ENCODE peak calls at places on chromosomes 16 and 17, in six cellular contexts. One of them, this sample, is unnamed.

GRCh38 chr17:4520881-4521600 is 22.4 kb downstream of the SPNS2 start:
- DNase-seq in HFFc6: no peak
- DNase-seq in osteocyte: no peak
- DNase-seq in suprapubic skin: no peak
- DNase-seq in psoas muscle: no peak
- DNase-seq in activated CD8-positive, alpha-beta T cell treated with anti-CD3 and anti-CD28 coated beads for 36 hours: no peak
- DNase-seq in this sample: no peak

GRCh38 chr17:80861892-80862291 is 129.7 kb upstream of the CHMP6 start:
- DNase-seq in activated CD8-positive, alpha-beta T cell treated with anti-CD3 and anti-CD28 coated beads for 36 hours: peak
- DNase-seq in suprapubic skin: no peak
- DNase-seq in osteocyte: no peak
- DNase-seq in HFFc6: no peak
- DNase-seq in psoas muscle: no peak
- DNase-seq in this sample: no peak

GRCh38 chr16:17328971-17329370 is 141.8 kb downstream of the XYLT1 start:
- DNase-seq in suprapubic skin: no peak
- DNase-seq in activated CD8-positive, alpha-beta T cell treated with anti-CD3 and anti-CD28 coated beads for 36 hours: no peak
- DNase-seq in osteocyte: no peak
- DNase-seq in psoas muscle: no peak
- DNase-seq in HFFc6: no peak
- DNase-seq in this sample: no peak

GRCh38 chr17:60141111-60142018 is 8.4 kb upstream of the CA4 start:
- DNase-seq in osteocyte: no peak
- DNase-seq in activated CD8-positive, alpha-beta T cell treated with anti-CD3 and anti-CD28 coated beads for 36 hours: no peak
- DNase-seq in suprapubic skin: no peak
- DNase-seq in psoas muscle: no peak
- DNase-seq in HFFc6: no peak
- DNase-seq in this sample: no peak

GRCh38 chr17:76082326-76083251 is 3.6 kb downstream of the ZACN start:
- DNase-seq in activated CD8-positive, alpha-beta T cell treated with anti-CD3 and anti-CD28 coated beads for 36 hours: no peak
- DNase-seq in psoas muscle: no peak
- DNase-seq in HFFc6: no peak
- DNase-seq in osteocyte: no peak
- DNase-seq in suprapubic skin: no peak
- DNase-seq in this sample: no peak

GRCh38 chr17:61144876-61145564 is 254.6 kb upstream of the TBX2 start:
- DNase-seq in osteocyte: no peak
- DNase-seq in psoas muscle: no peak
- DNase-seq in suprapubic skin: no peak
- DNase-seq in activated CD8-positive, alpha-beta T cell treated with anti-CD3 and anti-CD28 coated beads for 36 hours: no peak
- DNase-seq in HFFc6: no peak
- DNase-seq in this sample: no peak

GRCh38 chr16:65044861-65045260 is 77.0 kb downstream of the CDH11 start:
- DNase-seq in osteocyte: no peak
- DNase-seq in activated CD8-positive, alpha-beta T cell treated with anti-CD3 and anti-CD28 coated beads for 36 hours: no peak
- DNase-seq in psoas muscle: no peak
- DNase-seq in HFFc6: peak
- DNase-seq in suprapubic skin: no peak
- DNase-seq in this sample: no peak

GRCh38 chr17:55845385-55845784 is 94.5 kb downstream of the PCTP start:
- DNase-seq in activated CD8-positive, alpha-beta T cell treated with anti-CD3 and anti-CD28 coated beads for 36 hours: peak
- DNase-seq in HFFc6: peak
- DNase-seq in suprapubic skin: peak
- DNase-seq in psoas muscle: peak
- DNase-seq in osteocyte: no peak
- DNase-seq in this sample: no peak

GRCh38 chr16:4182581-4183257 is 59.2 kb downstream of the SRL start:
- DNase-seq in activated CD8-positive, alpha-beta T cell treated with anti-CD3 and anti-CD28 coated beads for 36 hours: no peak
- DNase-seq in suprapubic skin: no peak
- DNase-seq in psoas muscle: no peak
- DNase-seq in HFFc6: no peak
- DNase-seq in osteocyte: no peak
- DNase-seq in this sample: no peak

GRCh38 chr16:78596996-78597422 is 497.6 kb downstream of the WWOX start:
- DNase-seq in suprapubic skin: no peak
- DNase-seq in HFFc6: no peak
- DNase-seq in psoas muscle: no peak
- DNase-seq in osteocyte: no peak
- DNase-seq in activated CD8-positive, alpha-beta T cell treated with anti-CD3 and anti-CD28 coated beads for 36 hours: no peak
- DNase-seq in this sample: no peak

DNA sequence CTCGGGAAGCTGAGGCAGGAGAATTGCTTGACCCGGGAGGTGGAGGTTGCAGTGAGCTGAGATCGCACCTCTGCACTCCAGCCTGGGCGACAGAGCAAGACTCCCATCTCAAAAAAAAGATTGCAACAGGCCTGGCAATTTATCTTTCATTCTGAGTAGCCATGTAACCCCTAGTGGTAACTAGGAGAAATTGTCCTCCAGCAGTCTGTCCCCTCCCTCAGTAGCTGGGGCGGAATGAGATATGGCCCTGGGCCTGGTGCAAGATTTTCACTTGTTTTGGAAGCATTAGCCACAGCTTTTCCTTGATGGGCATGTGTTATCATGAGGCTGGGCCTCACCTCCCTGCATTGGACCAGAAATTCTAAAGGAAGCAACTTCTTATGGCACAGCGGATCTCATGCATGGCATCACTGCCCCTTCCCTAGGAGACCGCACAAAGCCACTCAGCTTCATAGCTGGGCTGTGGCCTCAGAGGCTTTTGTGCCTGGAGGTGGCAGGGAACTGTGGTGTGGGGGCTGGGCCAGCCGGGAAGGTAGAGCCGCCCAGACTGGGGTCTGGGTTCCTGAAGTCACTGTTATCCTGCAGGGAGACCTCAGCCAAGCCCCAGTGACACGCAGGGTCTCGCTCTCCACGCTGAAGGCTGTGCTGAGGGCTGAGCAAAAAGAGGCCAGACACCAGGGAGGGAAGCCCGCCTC is 13.4 kb downstream of the NATD1 start:
- DNase-seq in psoas muscle: no peak
- DNase-seq in osteocyte: no peak
- DNase-seq in suprapubic skin: no peak
- DNase-seq in HFFc6: peak
- DNase-seq in activated CD8-positive, alpha-beta T cell treated with anti-CD3 and anti-CD28 coated beads for 36 hours: no peak
- DNase-seq in this sample: peak
- TF ChIP-seq CTCF in psoas muscle: peak
- TF ChIP-seq CTCF in osteocyte: peak
- TF ChIP-seq CTCF in suprapubic skin: peak
- TF ChIP-seq CTCF in HFFc6: peak
- TF ChIP-seq CTCF in activated CD8-positive, alpha-beta T cell treated with anti-CD3 and anti-CD28 coated beads for 36 hours: peak
- TF ChIP-seq CTCF in this sample: peak

DNA sequence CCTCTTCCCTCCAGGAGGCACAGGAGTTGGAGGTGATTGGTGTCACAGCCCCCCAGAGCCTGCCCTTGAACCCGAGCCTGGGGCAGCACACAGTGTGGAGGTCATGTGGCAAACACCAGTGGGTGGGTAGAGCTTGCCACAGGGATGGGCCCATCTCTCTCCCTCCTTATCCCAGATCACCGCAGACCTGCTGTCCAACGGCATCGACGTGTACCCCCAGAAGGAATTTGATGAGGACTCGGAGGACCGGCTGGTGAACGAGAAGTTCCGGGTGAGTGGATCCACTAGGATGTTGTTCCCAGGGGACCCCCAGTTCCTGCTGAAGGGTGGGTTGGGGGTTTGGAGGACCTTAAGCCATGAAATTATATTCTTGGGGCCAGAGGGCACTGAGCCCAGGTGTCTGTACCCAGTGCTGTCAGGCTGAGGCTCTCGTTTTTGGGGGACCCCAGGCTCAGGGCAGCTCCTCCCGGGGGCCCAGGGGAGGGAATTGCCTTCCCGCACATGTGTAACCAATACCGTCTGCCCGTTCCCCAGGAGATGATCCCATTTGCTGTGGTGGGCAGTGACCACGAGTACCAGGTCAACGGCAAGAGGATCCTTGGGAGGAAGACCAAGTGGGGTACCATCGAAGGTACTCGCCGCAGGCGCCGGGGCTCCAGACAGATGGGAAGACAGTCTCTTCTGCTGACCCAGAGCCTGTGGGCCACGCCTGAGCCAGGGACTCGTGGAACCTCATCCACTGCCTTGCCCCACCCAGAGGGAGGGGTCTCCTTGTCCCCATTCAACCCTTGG is 351.9 kb downstream of the SEC14L1 start:
- DNase-seq in activated CD8-positive, alpha-beta T cell treated with anti-CD3 and anti-CD28 coated beads for 36 hours: peak
- DNase-seq in HFFc6: no peak
- DNase-seq in psoas muscle: no peak
- DNase-seq in suprapubic skin: peak
- DNase-seq in osteocyte: no peak
- DNase-seq in this sample: no peak
- TF ChIP-seq CTCF in activated CD8-positive, alpha-beta T cell treated with anti-CD3 and anti-CD28 coated beads for 36 hours: no peak
- TF ChIP-seq CTCF in HFFc6: no peak
- TF ChIP-seq CTCF in psoas muscle: no peak
- TF ChIP-seq CTCF in suprapubic skin: no peak
- TF ChIP-seq CTCF in osteocyte: no peak
- TF ChIP-seq CTCF in this sample: no peak

GRCh38 chr17:77400445-77400870 is 259.7 kb downstream of the SEC14L1 start:
- DNase-seq in activated CD8-positive, alpha-beta T cell treated with anti-CD3 and anti-CD28 coated beads for 36 hours: peak
- DNase-seq in osteocyte: no peak
- DNase-seq in HFFc6: no peak
- DNase-seq in psoas muscle: no peak
- DNase-seq in suprapubic skin: no peak
- DNase-seq in this sample: peak
- TF ChIP-seq CTCF in activated CD8-positive, alpha-beta T cell treated with anti-CD3 and anti-CD28 coated beads for 36 hours: peak
- TF ChIP-seq CTCF in osteocyte: peak
- TF ChIP-seq CTCF in HFFc6: peak
- TF ChIP-seq CTCF in psoas muscle: peak
- TF ChIP-seq CTCF in suprapubic skin: peak
- TF ChIP-seq CTCF in this sample: peak

GRCh38 chr17:10198509-10199249 is at the start of gene GAS7:
- DNase-seq in activated CD8-positive, alpha-beta T cell treated with anti-CD3 and anti-CD28 coated beads for 36 hours: peak
- DNase-seq in suprapubic skin: peak
- DNase-seq in HFFc6: no peak
- DNase-seq in osteocyte: peak
- DNase-seq in psoas muscle: peak
- DNase-seq in this sample: peak
- TF ChIP-seq CTCF in activated CD8-positive, alpha-beta T cell treated with anti-CD3 and anti-CD28 coated beads for 36 hours: no peak
- TF ChIP-seq CTCF in suprapubic skin: no peak
- TF ChIP-seq CTCF in HFFc6: no peak
- TF ChIP-seq CTCF in osteocyte: no peak
- TF ChIP-seq CTCF in psoas muscle: no peak
- TF ChIP-seq CTCF in this sample: peak

This sample was measured in DND-41.